ENCODE peak calls at places on chromosome 7, in six cellular contexts. K is NCI-H146; X is stimulated activated CD8-positive, alpha-beta memory T cell treated with anti-CD3 and anti-CD28 coated beads, Interleukin-4, amount 100 ng/mL, for 24 hours; R is left cardiac atrium; V is activated CD8-positive, alpha-beta memory T cell treated with anti-CD3 and anti-CD28 coated beads, Interleukin-2, amount 10 ng/mL, durations not matched to agents 7 days and 5 days; F is Ammon's horn. Q is an unnamed sample.

GRCh38 chr7:37109016-37109415 is 339.6 kb downstream of the ELMO1 start:
- DNase-seq in K (no peak), X (no peak), R (no peak), V (no peak), F (peak), Q (no peak)

GRCh38 chr7:1296727-1297475 is 64.2 kb downstream of the UNCX start:
- DNase-seq in K (no peak), X (no peak), R (no peak), V (no peak), F (no peak), Q (no peak)

GRCh38 chr7:144001543-144001942 is 1.4 kb downstream of the OR6B1 start:
- DNase-seq in K (no peak), X (no peak), R (no peak), V (no peak), F (no peak), Q (no peak)

GRCh38 chr7:101924171-101924570 is 106.7 kb downstream of the CUX1 start:
- DNase-seq in K (no peak), X (peak), R (no peak), V (no peak), F (no peak), Q (peak)

GRCh38 chr7:150384406-150385239 is 5.5 kb downstream of the ZNF775 start:
- DNase-seq in K (peak), X (no peak), R (no peak), V (no peak), F (no peak), Q (no peak)

GRCh38 chr7:330554-331230 is 40.7 kb downstream of the FOXL3 start:
- DNase-seq in K (no peak), X (no peak), R (peak), V (no peak), F (peak), Q (no peak)

GRCh38 chr7:24727165-24728120 is 29.8 kb downstream of the GSDME start:
- DNase-seq in K (no peak), X (no peak), R (no peak), V (no peak), F (no peak), Q (peak)

GRCh38 chr7:94374721-94375120 is 20.0 kb upstream of the COL1A2 start:
- DNase-seq in K (no peak), X (no peak), R (no peak), V (no peak), F (no peak), Q (no peak)

GRCh38 chr7:14210075-14210474 is 220.6 kb upstream of the ETV1 start:
- DNase-seq in K (peak), X (no peak), R (no peak), V (no peak), F (no peak), Q (no peak)

GRCh38 chr7:37068902-37069301 is 344.6 kb upstream of the AOAH start:
- DNase-seq in K (no peak), X (no peak), R (no peak), V (no peak), F (no peak), Q (no peak)

GRCh38 chr7:30062587-30062986 is 34.4 kb downstream of the PLEKHA8 start:
- DNase-seq in K (peak), X (no peak), R (no peak), V (no peak), F (peak), Q (no peak)

Q was measured in gastrocnemius medialis.